ENCODE peak calls at places on chromosomes 7 and 10, in ten cellular contexts. One of them, this sample, is unnamed.

GRCh38 chr7:10122573-10123100 is 851.0 kb upstream of the PHF14 start:
- DNase-seq in activated CD4-positive, alpha-beta T cell treated with anti-CD3 and anti-CD28 coated beads, Interleukin-2, amount 50 U/mL, for 1 hour: no peak
- DNase-seq in IMR-90: no peak
- DNase-seq in suprapubic skin: no peak
- DNase-seq in mucosa of gallbladder: peak
- DNase-seq in CD8-positive, alpha-beta memory T cell: no peak
- DNase-seq in HS-5: no peak
- DNase-seq in NCI-H1930: peak
- DNase-seq in HEK293T: no peak
- DNase-seq in effector CD4-positive, alpha-beta T cell: no peak
- DNase-seq in this sample: peak

GRCh38 chr7:90903856-90904255 is 307.7 kb downstream of the CDK14 start:
- DNase-seq in mucosa of gallbladder: no peak
- DNase-seq in HS-5: no peak
- DNase-seq in suprapubic skin: no peak
- DNase-seq in NCI-H1930: no peak
- DNase-seq in IMR-90: no peak
- DNase-seq in CD8-positive, alpha-beta memory T cell: no peak
- DNase-seq in effector CD4-positive, alpha-beta T cell: no peak
- DNase-seq in HEK293T: no peak
- DNase-seq in activated CD4-positive, alpha-beta T cell treated with anti-CD3 and anti-CD28 coated beads, Interleukin-2, amount 50 U/mL, for 1 hour: no peak
- DNase-seq in this sample: peak

GRCh38 chr10:122062831-122063674 is 74.1 kb downstream of the TACC2 start:
- DNase-seq in HEK293T: peak
- DNase-seq in NCI-H1930: no peak
- DNase-seq in IMR-90: peak
- DNase-seq in suprapubic skin: peak
- DNase-seq in effector CD4-positive, alpha-beta T cell: no peak
- DNase-seq in CD8-positive, alpha-beta memory T cell: no peak
- DNase-seq in activated CD4-positive, alpha-beta T cell treated with anti-CD3 and anti-CD28 coated beads, Interleukin-2, amount 50 U/mL, for 1 hour: no peak
- DNase-seq in HS-5: peak
- DNase-seq in mucosa of gallbladder: peak
- DNase-seq in this sample: peak

GRCh38 chr7:73892003-73892975 is 31.3 kb downstream of the TMEM270 start:
- DNase-seq in effector CD4-positive, alpha-beta T cell: no peak
- DNase-seq in suprapubic skin: no peak
- DNase-seq in mucosa of gallbladder: no peak
- DNase-seq in activated CD4-positive, alpha-beta T cell treated with anti-CD3 and anti-CD28 coated beads, Interleukin-2, amount 50 U/mL, for 1 hour: no peak
- DNase-seq in HEK293T: no peak
- DNase-seq in IMR-90: peak
- DNase-seq in NCI-H1930: no peak
- DNase-seq in CD8-positive, alpha-beta memory T cell: no peak
- DNase-seq in HS-5: no peak
- DNase-seq in this sample: no peak

GRCh38 chr10:98466916-98467505 is 20.3 kb upstream of the HPS1 start:
- DNase-seq in suprapubic skin: no peak
- DNase-seq in activated CD4-positive, alpha-beta T cell treated with anti-CD3 and anti-CD28 coated beads, Interleukin-2, amount 50 U/mL, for 1 hour: no peak
- DNase-seq in effector CD4-positive, alpha-beta T cell: no peak
- DNase-seq in IMR-90: no peak
- DNase-seq in NCI-H1930: no peak
- DNase-seq in HEK293T: no peak
- DNase-seq in mucosa of gallbladder: no peak
- DNase-seq in CD8-positive, alpha-beta memory T cell: no peak
- DNase-seq in HS-5: no peak
- DNase-seq in this sample: no peak

GRCh38 chr7:75639071-75639892 is 99.5 kb downstream of the HIP1 start:
- DNase-seq in HEK293T: peak
- DNase-seq in HS-5: no peak
- DNase-seq in IMR-90: peak
- DNase-seq in CD8-positive, alpha-beta memory T cell: peak
- DNase-seq in NCI-H1930: peak
- DNase-seq in suprapubic skin: no peak
- DNase-seq in activated CD4-positive, alpha-beta T cell treated with anti-CD3 and anti-CD28 coated beads, Interleukin-2, amount 50 U/mL, for 1 hour: peak
- DNase-seq in mucosa of gallbladder: peak
- DNase-seq in effector CD4-positive, alpha-beta T cell: peak
- DNase-seq in this sample: peak

GRCh38 chr7:26172048-26172447 is 20.1 kb downstream of the NFE2L3 start:
- DNase-seq in CD8-positive, alpha-beta memory T cell: no peak
- DNase-seq in HEK293T: no peak
- DNase-seq in effector CD4-positive, alpha-beta T cell: no peak
- DNase-seq in activated CD4-positive, alpha-beta T cell treated with anti-CD3 and anti-CD28 coated beads, Interleukin-2, amount 50 U/mL, for 1 hour: no peak
- DNase-seq in NCI-H1930: no peak
- DNase-seq in mucosa of gallbladder: no peak
- DNase-seq in IMR-90: no peak
- DNase-seq in HS-5: no peak
- DNase-seq in suprapubic skin: no peak
- DNase-seq in this sample: no peak

GRCh38 chr10:118917701-118918100 is 111.8 kb upstream of the NANOS1 start:
- DNase-seq in activated CD4-positive, alpha-beta T cell treated with anti-CD3 and anti-CD28 coated beads, Interleukin-2, amount 50 U/mL, for 1 hour: no peak
- DNase-seq in HS-5: no peak
- DNase-seq in IMR-90: no peak
- DNase-seq in mucosa of gallbladder: no peak
- DNase-seq in CD8-positive, alpha-beta memory T cell: no peak
- DNase-seq in HEK293T: no peak
- DNase-seq in NCI-H1930: no peak
- DNase-seq in suprapubic skin: no peak
- DNase-seq in effector CD4-positive, alpha-beta T cell: no peak
- DNase-seq in this sample: no peak

GRCh38 chr10:52194188-52194587 is 119.9 kb upstream of the DKK1 start:
- DNase-seq in HS-5: no peak
- DNase-seq in effector CD4-positive, alpha-beta T cell: no peak
- DNase-seq in CD8-positive, alpha-beta memory T cell: no peak
- DNase-seq in HEK293T: no peak
- DNase-seq in IMR-90: no peak
- DNase-seq in mucosa of gallbladder: no peak
- DNase-seq in NCI-H1930: no peak
- DNase-seq in suprapubic skin: no peak
- DNase-seq in activated CD4-positive, alpha-beta T cell treated with anti-CD3 and anti-CD28 coated beads, Interleukin-2, amount 50 U/mL, for 1 hour: no peak
- DNase-seq in this sample: no peak

GRCh38 chr10:44295619-44296222 is 89.2 kb downstream of the CXCL12 start:
- DNase-seq in HS-5: no peak
- DNase-seq in HEK293T: no peak
- DNase-seq in IMR-90: peak
- DNase-seq in NCI-H1930: no peak
- DNase-seq in mucosa of gallbladder: no peak
- DNase-seq in activated CD4-positive, alpha-beta T cell treated with anti-CD3 and anti-CD28 coated beads, Interleukin-2, amount 50 U/mL, for 1 hour: no peak
- DNase-seq in effector CD4-positive, alpha-beta T cell: no peak
- DNase-seq in suprapubic skin: no peak
- DNase-seq in CD8-positive, alpha-beta memory T cell: no peak
- DNase-seq in this sample: no peak

GRCh38 chr7:157613575-157614322 is 276.9 kb downstream of the DNAJB6 start:
- DNase-seq in NCI-H1930: no peak
- DNase-seq in suprapubic skin: no peak
- DNase-seq in HS-5: no peak
- DNase-seq in activated CD4-positive, alpha-beta T cell treated with anti-CD3 and anti-CD28 coated beads, Interleukin-2, amount 50 U/mL, for 1 hour: no peak
- DNase-seq in mucosa of gallbladder: no peak
- DNase-seq in CD8-positive, alpha-beta memory T cell: no peak
- DNase-seq in HEK293T: no peak
- DNase-seq in effector CD4-positive, alpha-beta T cell: no peak
- DNase-seq in IMR-90: no peak
- DNase-seq in this sample: no peak

GRCh38 chr10:82438277-82438676 is 563.3 kb downstream of the NRG3 start:
- DNase-seq in CD8-positive, alpha-beta memory T cell: no peak
- DNase-seq in HS-5: no peak
- DNase-seq in HEK293T: no peak
- DNase-seq in suprapubic skin: no peak
- DNase-seq in activated CD4-positive, alpha-beta T cell treated with anti-CD3 and anti-CD28 coated beads, Interleukin-2, amount 50 U/mL, for 1 hour: no peak
- DNase-seq in NCI-H1930: no peak
- DNase-seq in effector CD4-positive, alpha-beta T cell: no peak
- DNase-seq in mucosa of gallbladder: no peak
- DNase-seq in IMR-90: no peak
- DNase-seq in this sample: no peak

This sample was measured in T47D.